ENCODE peak calls at places on chromosomes 4 and X, in ten cellular contexts. Y, G, K, F, D, V, I, E, S and N are unnamed samples.

GRCh38 chr4:176001171-176002006 is 64.3 kb upstream of the WDR17 start:
- DNase-seq in G (peak; percentile 73), I (peak; percentile 0), V (peak; percentile 38), Y (peak; percentile 17), F (peak; percentile 77), D (peak; percentile 25), S (peak; percentile 20), K (peak; percentile 18), E (peak; percentile 31), N (peak; percentile 35)

GRCh38 chr4:152516156-152516555 is 19.7 kb downstream of the FBXW7 start:
- DNase-seq in I (no peak), G (no peak), F (no peak), E (no peak), Y (no peak), S (peak; percentile 42), K (no peak), V (no peak), D (no peak), N (no peak)

GRCh38 chrX:64204701-64205440 is 637 bp downstream of the AMER1 start:
- DNase-seq in K (peak; percentile 46), E (no peak), I (peak; percentile 19), D (peak; percentile 39), F (no peak), V (peak; percentile 83), G (peak; percentile 69), S (peak; percentile 28), Y (peak; percentile 75), N (no peak)

GRCh38 chr4:113835005-113835404 is 73.5 kb upstream of the CAMK2D start:
- DNase-seq in Y (no peak), I (peak; percentile 75), E (peak; percentile 22), F (no peak), S (peak; percentile 39), G (no peak), D (peak; percentile 56), K (no peak), V (no peak), N (no peak)

GRCh38 chr4:32290102-32290501 is 1569.9 kb downstream of the PCDH7 start:
- DNase-seq in Y (no peak), F (no peak), G (no peak), V (no peak), D (no peak), K (no peak), E (no peak), I (no peak), S (no peak), N (no peak)

GRCh38 chr4:7019367-7019766 is 23.8 kb upstream of the TADA2B start:
- DNase-seq in S (no peak), F (no peak), I (no peak), Y (no peak), G (no peak), V (no peak), D (no peak), K (no peak), E (no peak), N (no peak)

GRCh38 chr4:122796801-122797404 is 29.7 kb upstream of the FGF2 start:
- DNase-seq in V (no peak), E (no peak), D (no peak), F (no peak), I (peak; percentile 28), S (no peak), K (no peak), G (no peak), Y (no peak), N (no peak)

GRCh38 chr4:6960154-6960553 is 50.5 kb downstream of the TBC1D14 start:
- DNase-seq in Y (no peak), D (no peak), G (no peak), I (no peak), E (no peak), V (no peak), S (no peak), K (no peak), F (no peak), N (no peak)

GRCh38 chr4:144174401-144175067 is 34.0 kb upstream of the GYPA start:
- DNase-seq in E (peak; percentile 60), F (no peak), S (peak; percentile 69), Y (peak; percentile 22), K (no peak), D (peak; percentile 76), I (peak; percentile 59), G (no peak), V (no peak), N (no peak)

DNA sequence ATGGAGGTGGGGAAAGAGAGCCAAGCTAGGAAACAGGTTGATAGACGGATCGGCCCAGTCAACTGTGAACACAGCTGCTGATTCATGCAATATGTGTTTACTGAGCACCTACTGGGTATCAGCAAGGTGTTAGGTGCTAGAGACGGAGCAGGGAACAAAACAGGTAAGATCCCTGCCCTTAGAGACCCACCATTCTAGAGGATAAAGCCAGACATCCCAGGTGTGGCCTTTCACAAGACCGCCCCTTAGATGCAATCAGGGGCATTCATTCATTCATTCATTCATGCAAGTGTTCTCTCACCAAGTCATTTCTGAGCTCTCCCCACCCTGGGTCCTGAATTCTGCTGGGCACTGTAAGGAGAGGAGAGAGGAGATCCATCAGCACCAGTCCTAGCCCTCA is 20.2 kb upstream of the MTM1 start:
- DNase-seq in S (no peak), F (no peak), D (no peak), Y (no peak), K (no peak), E (no peak), V (no peak), I (no peak), G (no peak), N (no peak)
- H3K4me3 ChIP-seq in S (no peak overlapping the region), F (peak overlapping the region; percentile 60), D (no peak overlapping the region), Y (no peak overlapping the region), K (peak overlapping the region; percentile 60), E (no peak overlapping the region), V (peak overlapping the region; percentile 24), I (no peak overlapping the region), G (peak overlapping the region; percentile 43), N (no peak overlapping the region)

GRCh38 chrX:19888419-19888879 is 1.0 kb upstream of the SH3KBP1 start:
- DNase-seq in V (no peak), D (peak; percentile 80), F (no peak), I (peak; percentile 77), G (no peak), K (no peak), Y (peak; percentile 70), E (peak; percentile 52), S (peak; percentile 74), N (no peak)
- TF ChIP-seq CTCF in V (peak; percentile 23), D (peak; percentile 66), F (peak; percentile 57), I (peak; percentile 70), G (peak; percentile 51), K (peak; percentile 46), Y (peak; percentile 66), E (peak; percentile 61), S (peak; percentile 67), N (peak; percentile 64)

GRCh38 chrX:67545772-67546495 is 2.1 kb downstream of the AR start:
- DNase-seq in D (peak; percentile 17), V (peak; percentile 87), S (peak; percentile 36), Y (peak; percentile 25), G (peak; percentile 64), K (peak; percentile 43), F (peak; percentile 73), I (no peak), E (no peak), N (no peak)
- H3K4me3 ChIP-seq in D (peak overlapping the region; percentile 17), V (peak overlapping the region; percentile 43), S (peak overlapping the region; percentile 64), Y (no peak overlapping the region), G (peak overlapping the region; percentile 45), K (peak overlapping the region; percentile 69), F (peak overlapping the region; percentile 67), I (peak overlapping the region; percentile 38), E (peak overlapping the region; percentile 54), N (peak overlapping the region; percentile 40)

GRCh38 chr4:8108261-8108660 is 50.4 kb downstream of the ABLIM2 start:
- DNase-seq in E (no peak), V (no peak), D (no peak), I (no peak), K (no peak), S (no peak), F (peak; percentile 61), Y (no peak), G (no peak), N (no peak)

GRCh38 chr4:8106451-8107025 is 52.1 kb downstream of the ABLIM2 start:
- DNase-seq in V (no peak), I (no peak), D (no peak), F (peak; percentile 59), E (no peak), K (no peak), S (no peak), Y (no peak), G (no peak), N (no peak)

GRCh38 chr4:8105303-8106100 is 53.1 kb downstream of the ABLIM2 start:
- DNase-seq in G (no peak), F (peak; percentile 27), K (no peak), I (no peak), D (no peak), Y (no peak), V (no peak), E (no peak), S (no peak), N (no peak)

GRCh38 chr4:8108991-8109390 is 49.6 kb downstream of the ABLIM2 start:
- DNase-seq in G (no peak), V (no peak), E (no peak), K (no peak), F (peak; percentile 65), D (no peak), Y (no peak), S (no peak), I (no peak), N (no peak)

DNA sequence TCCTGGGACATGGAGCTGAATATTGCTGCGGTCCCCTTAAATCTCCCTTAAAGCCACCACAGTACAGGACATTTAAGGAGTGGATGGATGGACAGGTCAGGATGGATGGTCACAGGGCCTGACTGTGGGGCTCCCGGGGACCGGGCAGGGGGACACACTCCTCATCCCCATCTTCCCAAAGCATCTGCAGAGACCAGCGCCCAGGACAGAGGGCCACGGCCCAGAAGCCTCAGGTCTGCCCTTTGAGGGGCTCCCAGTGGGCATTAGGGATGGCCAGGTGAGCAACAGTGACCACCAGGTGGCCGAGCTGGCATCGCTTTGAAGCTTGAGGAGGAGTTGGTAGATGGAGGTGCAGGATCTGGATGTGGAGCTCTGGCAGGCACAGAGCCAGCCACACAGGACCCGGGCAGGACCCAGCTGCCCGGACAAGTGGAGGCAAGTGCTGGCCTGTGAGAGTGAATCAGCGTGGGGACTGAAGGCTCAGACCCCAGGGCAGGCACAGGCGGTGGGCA is 51.4 kb downstream of the ABLIM2 start:
- DNase-seq in E (no peak), Y (no peak), G (no peak), I (no peak), F (peak; percentile 61), V (no peak), D (no peak), K (no peak), S (no peak), N (no peak)
- TF ChIP-seq CTCF in E (no peak), Y (no peak), G (no peak), I (no peak), F (no peak), V (no peak), D (no peak), K (no peak), S (no peak), N (no peak)

DNA sequence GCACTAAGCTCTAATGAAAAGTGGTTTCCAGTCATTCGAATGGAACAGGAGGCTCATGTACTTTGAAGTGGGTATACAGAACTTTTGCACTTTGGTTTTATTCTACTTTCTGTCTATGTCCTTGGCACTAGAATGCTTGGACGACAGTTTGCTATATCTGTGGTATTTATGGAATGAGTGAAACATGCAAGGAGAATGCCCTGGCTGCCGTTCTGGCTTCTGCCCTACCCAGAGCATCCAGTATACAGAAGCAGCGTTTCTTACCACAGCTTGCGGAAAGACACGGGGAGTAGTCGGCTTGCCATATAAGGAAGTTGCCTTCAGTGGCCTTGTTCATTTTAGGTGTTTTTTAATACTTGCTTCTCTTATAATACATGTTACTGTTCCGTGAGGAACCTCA is 98.0 kb downstream of the TBL1X start:
- DNase-seq in V (no peak), D (peak; percentile 88), K (peak; percentile 30), G (no peak), I (peak; percentile 89), S (peak; percentile 73), Y (no peak), E (peak; percentile 85), F (no peak), N (peak; percentile 78)
- H3K4me3 ChIP-seq in V (no peak overlapping the region), D (no peak overlapping the region), K (no peak overlapping the region), G (no peak overlapping the region), I (no peak overlapping the region), S (no peak overlapping the region), Y (no peak overlapping the region), E (no peak overlapping the region), F (no peak overlapping the region), N (no peak overlapping the region)